ENCODE peak calls at places on chromosome 11, in eight cellular contexts. Y is NCI-H187; W is NCI-H460; E is stimulated activated CD4-positive, alpha-beta T cell treated with anti-CD3 and anti-CD28 coated beads, Interleukin-4, amount 100 ng/mL, for 48 hours; Z is smooth muscle cell of the brain vasculature; J is RCC 7860; B is brain microvascular endothelial cell; K is GM10248. V is an unnamed sample.

GRCh38 chr11:65817312-65817814 is 16.4 kb upstream of the SNX32 start:
- DNase-seq in J (no peak), E (no peak), Z (no peak), W (no peak), B (no peak), K (no peak), Y (no peak), V (peak)

GRCh38 chr11:271316-271715 is 6.9 kb upstream of the NLRP6 start:
- DNase-seq in Z (no peak), Y (no peak), E (no peak), J (no peak), K (no peak), B (no peak), W (no peak), V (no peak)

GRCh38 chr11:87870081-87870480 is 305.2 kb downstream of the RAB38 start:
- DNase-seq in Y (no peak), B (peak), K (no peak), J (no peak), Z (no peak), W (no peak), E (no peak), V (no peak)

GRCh38 chr11:46696212-46696558 is 4.2 kb downstream of the ARHGAP1 start:
- DNase-seq in Z (no peak), Y (no peak), E (no peak), J (no peak), B (no peak), K (no peak), W (no peak), V (no peak)

GRCh38 chr11:84780689-84781293 is 846.4 kb downstream of the DLG2 start:
- DNase-seq in J (peak), W (peak), Y (no peak), E (no peak), Z (no peak), K (no peak), B (peak), V (no peak)

GRCh38 chr11:2928605-2929510 is at the start of gene PHLDA2:
- DNase-seq in Z (no peak), J (peak), Y (no peak), B (peak), E (peak), W (peak), K (peak), V (peak)

GRCh38 chr11:123833095-123833494 is 26.9 kb upstream of the OR6M1 start:
- DNase-seq in K (no peak), E (no peak), Z (no peak), B (no peak), W (no peak), Y (no peak), J (no peak), V (no peak)

GRCh38 chr11:2212411-2213251 is 41.0 kb upstream of the TH start:
- DNase-seq in B (no peak), Y (no peak), J (no peak), W (no peak), Z (no peak), K (no peak), E (no peak), V (peak)

GRCh38 chr11:44614281-44614680 is 48.8 kb downstream of the CD82 start:
- DNase-seq in E (no peak), Y (no peak), J (no peak), B (no peak), Z (no peak), W (no peak), K (no peak), V (no peak)